ENCODE peak calls at places on chromosomes 16 and 17, in six cellular contexts. B, H, Z, E, A and Q are unnamed samples.

GRCh38 chr17:45413498-45413923 is 19.2 kb downstream of the ARHGAP27 start:
- DNase-seq in Z (no peak), B (no peak), H (no peak), A (no peak), E (no peak), Q (no peak)

GRCh38 chr16:3716831-3717234 is 491 bp downstream of the TRAP1 start:
- DNase-seq in Z (peak; percentile 48), A (no peak), E (no peak), H (no peak), B (no peak), Q (peak; percentile 26)

GRCh38 chr17:48044851-48045250 is 3.3 kb upstream of the NFE2L1 start:
- DNase-seq in H (no peak), E (no peak), B (peak; percentile 25), A (no peak), Z (no peak), Q (no peak)

GRCh38 chr17:73096866-73097265 is 4.4 kb upstream of the SLC39A11 start:
- DNase-seq in H (peak; percentile 50), B (no peak), E (no peak), Z (no peak), A (no peak), Q (peak; percentile 3)

GRCh38 chr16:12268602-12269001 is 292.1 kb downstream of the SNX29 start:
- DNase-seq in A (no peak), Z (no peak), H (no peak), B (no peak), E (no peak), Q (no peak)

GRCh38 chr17:50532452-50533024 is at the start of gene EPN3:
- DNase-seq in B (no peak), E (no peak), A (no peak), H (peak; percentile 84), Z (no peak), Q (no peak)

GRCh38 chr16:57310801-57311200 is 26.3 kb upstream of the PLLP start:
- DNase-seq in A (no peak), Z (no peak), E (no peak), B (peak; percentile 50), H (no peak), Q (no peak)

GRCh38 chr16:53629151-53629550 is 74.5 kb downstream of the RPGRIP1L start:
- DNase-seq in B (no peak), E (no peak), H (no peak), A (no peak), Z (no peak), Q (no peak)

GRCh38 chr17:34389343-34389742 is 26.3 kb upstream of the CCL1 start:
- DNase-seq in B (no peak), E (no peak), A (no peak), Z (no peak), H (no peak), Q (no peak)

GRCh38 chr17:81295678-81296381 is 723 bp upstream of the SLC38A10 start:
- DNase-seq in H (no peak), B (no peak), E (peak; percentile 40), A (no peak), Z (peak; percentile 75), Q (peak; percentile 42)

GRCh38 chr16:12137344-12138094 is 161.0 kb downstream of the SNX29 start:
- DNase-seq in E (no peak), H (no peak), Z (no peak), B (peak; percentile 26), A (no peak), Q (no peak)

GRCh38 chr16:83887088-83887487 is 11.8 kb upstream of the MLYCD start:
- DNase-seq in A (no peak), H (no peak), B (no peak), Z (peak; percentile 61), E (no peak), Q (no peak)

GRCh38 chr16:50644245-50644644 is 36.9 kb downstream of the SNX20 start:
- DNase-seq in B (no peak), Z (peak; percentile 27), A (no peak), E (no peak), H (no peak), Q (no peak)

GRCh38 chr16:3281222-3281621 is 2.1 kb upstream of the ZNF263 start:
- DNase-seq in E (no peak), A (no peak), Z (no peak), B (no peak), H (no peak), Q (no peak)